ENCODE peak calls at places on chromosomes 16 and 17, in ten cellular contexts. One of them, this sample, is unnamed.
A peak's percentile ranks its signal among the peaks of the same experiment; 100 is the strongest.

GRCh38 chr16:4517812-4518211 is 20.8 kb downstream of the CDIP1 start:
- DNase-seq in amygdala: no peak
- DNase-seq in PC-9: no peak
- DNase-seq in A172: peak; percentile 30
- DNase-seq in sigmoid colon: no peak
- DNase-seq in kidney tubule cell: peak; percentile 65
- DNase-seq in stimulated activated CD8-positive, alpha-beta memory T cell treated with anti-CD3 and anti-CD28 coated beads, Interleukin-7, amount 100 ng/mL, for 1 hour: no peak
- DNase-seq in EL: peak; percentile 38
- DNase-seq in GM03348: peak; percentile 36
- DNase-seq in CD4-positive, alpha-beta memory T cell: no peak
- DNase-seq in this sample: no peak

GRCh38 chr16:57087003-57087402 is 5.4 kb upstream of the CPNE2 start:
- DNase-seq in amygdala: no peak
- DNase-seq in PC-9: no peak
- DNase-seq in A172: no peak
- DNase-seq in sigmoid colon: no peak
- DNase-seq in kidney tubule cell: no peak
- DNase-seq in stimulated activated CD8-positive, alpha-beta memory T cell treated with anti-CD3 and anti-CD28 coated beads, Interleukin-7, amount 100 ng/mL, for 1 hour: no peak
- DNase-seq in EL: no peak
- DNase-seq in GM03348: no peak
- DNase-seq in CD4-positive, alpha-beta memory T cell: no peak
- DNase-seq in this sample: no peak

GRCh38 chr17:59893617-59894100 is 738 bp downstream of the RPS6KB1 start:
- DNase-seq in amygdala: no peak
- DNase-seq in PC-9: no peak
- DNase-seq in A172: peak; percentile 29
- DNase-seq in sigmoid colon: no peak
- DNase-seq in kidney tubule cell: peak; percentile 24
- DNase-seq in stimulated activated CD8-positive, alpha-beta memory T cell treated with anti-CD3 and anti-CD28 coated beads, Interleukin-7, amount 100 ng/mL, for 1 hour: no peak
- DNase-seq in EL: peak; percentile 41
- DNase-seq in GM03348: peak; percentile 19
- DNase-seq in CD4-positive, alpha-beta memory T cell: no peak
- DNase-seq in this sample: no peak

GRCh38 chr17:73343168-73343634 is 31.4 kb upstream of the CDC42EP4 start:
- DNase-seq in amygdala: no peak
- DNase-seq in PC-9: no peak
- DNase-seq in A172: peak; percentile 87
- DNase-seq in sigmoid colon: peak; percentile 95
- DNase-seq in kidney tubule cell: peak; percentile 62
- DNase-seq in stimulated activated CD8-positive, alpha-beta memory T cell treated with anti-CD3 and anti-CD28 coated beads, Interleukin-7, amount 100 ng/mL, for 1 hour: no peak
- DNase-seq in EL: peak; percentile 83
- DNase-seq in GM03348: peak; percentile 93
- DNase-seq in CD4-positive, alpha-beta memory T cell: no peak
- DNase-seq in this sample: no peak

GRCh38 chr16:57822861-57823260 is 20.6 kb upstream of the KIFC3 start:
- DNase-seq in amygdala: no peak
- DNase-seq in PC-9: peak; percentile 67
- DNase-seq in A172: no peak
- DNase-seq in sigmoid colon: no peak
- DNase-seq in kidney tubule cell: no peak
- DNase-seq in stimulated activated CD8-positive, alpha-beta memory T cell treated with anti-CD3 and anti-CD28 coated beads, Interleukin-7, amount 100 ng/mL, for 1 hour: no peak
- DNase-seq in EL: no peak
- DNase-seq in GM03348: no peak
- DNase-seq in CD4-positive, alpha-beta memory T cell: no peak
- DNase-seq in this sample: no peak

GRCh38 chr16:82111944-82112343 is 58.1 kb downstream of the MPHOSPH6 start:
- DNase-seq in amygdala: no peak
- DNase-seq in PC-9: peak; percentile 65
- DNase-seq in A172: no peak
- DNase-seq in sigmoid colon: no peak
- DNase-seq in kidney tubule cell: peak; percentile 32
- DNase-seq in stimulated activated CD8-positive, alpha-beta memory T cell treated with anti-CD3 and anti-CD28 coated beads, Interleukin-7, amount 100 ng/mL, for 1 hour: no peak
- DNase-seq in EL: no peak
- DNase-seq in GM03348: no peak
- DNase-seq in CD4-positive, alpha-beta memory T cell: no peak
- DNase-seq in this sample: no peak

GRCh38 chr16:72317378-72317777 is 145.4 kb upstream of the PMFBP1 start:
- DNase-seq in amygdala: no peak
- DNase-seq in PC-9: no peak
- DNase-seq in A172: no peak
- DNase-seq in sigmoid colon: no peak
- DNase-seq in kidney tubule cell: no peak
- DNase-seq in stimulated activated CD8-positive, alpha-beta memory T cell treated with anti-CD3 and anti-CD28 coated beads, Interleukin-7, amount 100 ng/mL, for 1 hour: no peak
- DNase-seq in EL: no peak
- DNase-seq in GM03348: peak; percentile 68
- DNase-seq in CD4-positive, alpha-beta memory T cell: no peak
- DNase-seq in this sample: no peak

GRCh38 chr16:87344931-87345631 is 27.9 kb upstream of the C16orf95 start:
- DNase-seq in amygdala: no peak
- DNase-seq in PC-9: no peak
- DNase-seq in A172: no peak
- DNase-seq in sigmoid colon: no peak
- DNase-seq in kidney tubule cell: no peak
- DNase-seq in stimulated activated CD8-positive, alpha-beta memory T cell treated with anti-CD3 and anti-CD28 coated beads, Interleukin-7, amount 100 ng/mL, for 1 hour: peak; percentile 13
- DNase-seq in EL: no peak
- DNase-seq in GM03348: no peak
- DNase-seq in CD4-positive, alpha-beta memory T cell: peak; percentile 47
- DNase-seq in this sample: peak; percentile 44

GRCh38 chr16:86181526-86181925 is 282.6 kb downstream of the IRF8 start:
- DNase-seq in amygdala: no peak
- DNase-seq in PC-9: no peak
- DNase-seq in A172: no peak
- DNase-seq in sigmoid colon: no peak
- DNase-seq in kidney tubule cell: no peak
- DNase-seq in stimulated activated CD8-positive, alpha-beta memory T cell treated with anti-CD3 and anti-CD28 coated beads, Interleukin-7, amount 100 ng/mL, for 1 hour: no peak
- DNase-seq in EL: no peak
- DNase-seq in GM03348: no peak
- DNase-seq in CD4-positive, alpha-beta memory T cell: no peak
- DNase-seq in this sample: no peak

This sample was measured in CD4-positive, CD25-positive, alpha-beta regulatory T cell.